ENCODE peak calls at places on chromosomes 5 and 9, in six cellular contexts. One of them, this sample, is unnamed.

GRCh38 chr9:129351642-129352151 is 173.6 kb upstream of the IER5L start:
- DNase-seq in skeletal muscle cell: no peak
- DNase-seq in stimulated activated CD4-positive, alpha-beta T cell treated with anti-CD3 and anti-CD28 coated beads, Interleukin-15, amount 100 ng/mL, for 24 hours: no peak
- DNase-seq in heart right ventricle: no peak
- DNase-seq in progenitor cell of endocrine pancreas: no peak
- DNase-seq in AG08396: no peak
- DNase-seq in this sample: peak

GRCh38 chr5:94884294-94884693 is 265.8 kb downstream of the SLF1 start:
- DNase-seq in skeletal muscle cell: peak
- DNase-seq in stimulated activated CD4-positive, alpha-beta T cell treated with anti-CD3 and anti-CD28 coated beads, Interleukin-15, amount 100 ng/mL, for 24 hours: no peak
- DNase-seq in heart right ventricle: peak
- DNase-seq in progenitor cell of endocrine pancreas: no peak
- DNase-seq in AG08396: no peak
- DNase-seq in this sample: no peak

GRCh38 chr9:113664176-113664875 is 200.8 kb downstream of the RGS3 start:
- DNase-seq in skeletal muscle cell: no peak
- DNase-seq in stimulated activated CD4-positive, alpha-beta T cell treated with anti-CD3 and anti-CD28 coated beads, Interleukin-15, amount 100 ng/mL, for 24 hours: no peak
- DNase-seq in heart right ventricle: no peak
- DNase-seq in progenitor cell of endocrine pancreas: no peak
- DNase-seq in AG08396: no peak
- DNase-seq in this sample: no peak

GRCh38 chr9:135339378-135339973 is 140.1 kb upstream of the PPP1R26 start:
- DNase-seq in skeletal muscle cell: no peak
- DNase-seq in stimulated activated CD4-positive, alpha-beta T cell treated with anti-CD3 and anti-CD28 coated beads, Interleukin-15, amount 100 ng/mL, for 24 hours: no peak
- DNase-seq in heart right ventricle: no peak
- DNase-seq in progenitor cell of endocrine pancreas: no peak
- DNase-seq in AG08396: no peak
- DNase-seq in this sample: no peak

GRCh38 chr5:148474025-148474511 is 90.3 kb downstream of the FBXO38 start:
- DNase-seq in skeletal muscle cell: no peak
- DNase-seq in stimulated activated CD4-positive, alpha-beta T cell treated with anti-CD3 and anti-CD28 coated beads, Interleukin-15, amount 100 ng/mL, for 24 hours: no peak
- DNase-seq in heart right ventricle: peak
- DNase-seq in progenitor cell of endocrine pancreas: no peak
- DNase-seq in AG08396: no peak
- DNase-seq in this sample: no peak

GRCh38 chr5:149406203-149406978 is 27.3 kb upstream of the IL17B start:
- DNase-seq in skeletal muscle cell: peak
- DNase-seq in stimulated activated CD4-positive, alpha-beta T cell treated with anti-CD3 and anti-CD28 coated beads, Interleukin-15, amount 100 ng/mL, for 24 hours: no peak
- DNase-seq in heart right ventricle: peak
- DNase-seq in progenitor cell of endocrine pancreas: no peak
- DNase-seq in AG08396: peak
- DNase-seq in this sample: no peak

GRCh38 chr5:36897616-36898015 is 21.0 kb downstream of the NIPBL start:
- DNase-seq in skeletal muscle cell: no peak
- DNase-seq in stimulated activated CD4-positive, alpha-beta T cell treated with anti-CD3 and anti-CD28 coated beads, Interleukin-15, amount 100 ng/mL, for 24 hours: no peak
- DNase-seq in heart right ventricle: no peak
- DNase-seq in progenitor cell of endocrine pancreas: no peak
- DNase-seq in AG08396: peak
- DNase-seq in this sample: no peak

GRCh38 chr5:161058751-161059150 is 206.7 kb upstream of the ATP10B start:
- DNase-seq in skeletal muscle cell: peak
- DNase-seq in stimulated activated CD4-positive, alpha-beta T cell treated with anti-CD3 and anti-CD28 coated beads, Interleukin-15, amount 100 ng/mL, for 24 hours: no peak
- DNase-seq in heart right ventricle: no peak
- DNase-seq in progenitor cell of endocrine pancreas: no peak
- DNase-seq in AG08396: no peak
- DNase-seq in this sample: no peak

GRCh38 chr9:127930298-127931091 is at the start of gene PIP5KL1:
- DNase-seq in skeletal muscle cell: peak
- DNase-seq in stimulated activated CD4-positive, alpha-beta T cell treated with anti-CD3 and anti-CD28 coated beads, Interleukin-15, amount 100 ng/mL, for 24 hours: peak
- DNase-seq in heart right ventricle: peak
- DNase-seq in progenitor cell of endocrine pancreas: peak
- DNase-seq in AG08396: peak
- DNase-seq in this sample: peak

GRCh38 chr9:134629586-134630392 is 11.8 kb upstream of the COL5A1 start:
- DNase-seq in skeletal muscle cell: no peak
- DNase-seq in stimulated activated CD4-positive, alpha-beta T cell treated with anti-CD3 and anti-CD28 coated beads, Interleukin-15, amount 100 ng/mL, for 24 hours: no peak
- DNase-seq in heart right ventricle: no peak
- DNase-seq in progenitor cell of endocrine pancreas: no peak
- DNase-seq in AG08396: no peak
- DNase-seq in this sample: peak

GRCh38 chr5:111806150-111806549 is 49.2 kb upstream of the NREP start:
- DNase-seq in skeletal muscle cell: no peak
- DNase-seq in stimulated activated CD4-positive, alpha-beta T cell treated with anti-CD3 and anti-CD28 coated beads, Interleukin-15, amount 100 ng/mL, for 24 hours: no peak
- DNase-seq in heart right ventricle: no peak
- DNase-seq in progenitor cell of endocrine pancreas: no peak
- DNase-seq in AG08396: no peak
- DNase-seq in this sample: no peak

GRCh38 chr5:78320461-78320860 is 26.0 kb upstream of the AP3B1 start:
- DNase-seq in skeletal muscle cell: peak
- DNase-seq in stimulated activated CD4-positive, alpha-beta T cell treated with anti-CD3 and anti-CD28 coated beads, Interleukin-15, amount 100 ng/mL, for 24 hours: no peak
- DNase-seq in heart right ventricle: no peak
- DNase-seq in progenitor cell of endocrine pancreas: no peak
- DNase-seq in AG08396: peak
- DNase-seq in this sample: no peak

GRCh38 chr5:133939668-133940067 is 28.8 kb downstream of the C5orf15 start:
- DNase-seq in skeletal muscle cell: no peak
- DNase-seq in stimulated activated CD4-positive, alpha-beta T cell treated with anti-CD3 and anti-CD28 coated beads, Interleukin-15, amount 100 ng/mL, for 24 hours: no peak
- DNase-seq in heart right ventricle: no peak
- DNase-seq in progenitor cell of endocrine pancreas: no peak
- DNase-seq in AG08396: no peak
- DNase-seq in this sample: no peak

GRCh38 chr9:133715295-133715865 is 22.8 kb downstream of the SARDH start:
- DNase-seq in skeletal muscle cell: no peak
- DNase-seq in stimulated activated CD4-positive, alpha-beta T cell treated with anti-CD3 and anti-CD28 coated beads, Interleukin-15, amount 100 ng/mL, for 24 hours: no peak
- DNase-seq in heart right ventricle: no peak
- DNase-seq in progenitor cell of endocrine pancreas: no peak
- DNase-seq in AG08396: no peak
- DNase-seq in this sample: no peak

GRCh38 chr5:124867064-124867707 is 120.7 kb upstream of the ZNF608 start:
- DNase-seq in skeletal muscle cell: peak
- DNase-seq in stimulated activated CD4-positive, alpha-beta T cell treated with anti-CD3 and anti-CD28 coated beads, Interleukin-15, amount 100 ng/mL, for 24 hours: no peak
- DNase-seq in heart right ventricle: no peak
- DNase-seq in progenitor cell of endocrine pancreas: no peak
- DNase-seq in AG08396: peak
- DNase-seq in this sample: no peak

GRCh38 chr9:101449071-101449721 is 13.6 kb upstream of the ALDOB start:
- DNase-seq in skeletal muscle cell: no peak
- DNase-seq in stimulated activated CD4-positive, alpha-beta T cell treated with anti-CD3 and anti-CD28 coated beads, Interleukin-15, amount 100 ng/mL, for 24 hours: peak
- DNase-seq in heart right ventricle: peak
- DNase-seq in progenitor cell of endocrine pancreas: peak
- DNase-seq in AG08396: peak
- DNase-seq in this sample: peak

GRCh38 chr9:137298983-137299521 is 3.0 kb downstream of the NRARP start:
- DNase-seq in skeletal muscle cell: no peak
- DNase-seq in stimulated activated CD4-positive, alpha-beta T cell treated with anti-CD3 and anti-CD28 coated beads, Interleukin-15, amount 100 ng/mL, for 24 hours: no peak
- DNase-seq in heart right ventricle: no peak
- DNase-seq in progenitor cell of endocrine pancreas: no peak
- DNase-seq in AG08396: no peak
- DNase-seq in this sample: peak

GRCh38 chr9:13857521-13857920 is 456.4 kb downstream of the NFIB start:
- DNase-seq in skeletal muscle cell: no peak
- DNase-seq in stimulated activated CD4-positive, alpha-beta T cell treated with anti-CD3 and anti-CD28 coated beads, Interleukin-15, amount 100 ng/mL, for 24 hours: no peak
- DNase-seq in heart right ventricle: no peak
- DNase-seq in progenitor cell of endocrine pancreas: no peak
- DNase-seq in AG08396: peak
- DNase-seq in this sample: no peak

GRCh38 chr5:13516195-13516594 is 428.3 kb downstream of the DNAH5 start:
- DNase-seq in skeletal muscle cell: no peak
- DNase-seq in stimulated activated CD4-positive, alpha-beta T cell treated with anti-CD3 and anti-CD28 coated beads, Interleukin-15, amount 100 ng/mL, for 24 hours: no peak
- DNase-seq in heart right ventricle: no peak
- DNase-seq in progenitor cell of endocrine pancreas: no peak
- DNase-seq in AG08396: no peak
- DNase-seq in this sample: no peak

GRCh38 chr5:88967633-88968585 is 84.9 kb upstream of the MEF2C start:
- DNase-seq in skeletal muscle cell: no peak
- DNase-seq in stimulated activated CD4-positive, alpha-beta T cell treated with anti-CD3 and anti-CD28 coated beads, Interleukin-15, amount 100 ng/mL, for 24 hours: no peak
- DNase-seq in heart right ventricle: no peak
- DNase-seq in progenitor cell of endocrine pancreas: no peak
- DNase-seq in AG08396: no peak
- DNase-seq in this sample: no peak

GRCh38 chr5:178284996-178285395 is 52.4 kb upstream of the PHYKPL start:
- DNase-seq in skeletal muscle cell: no peak
- DNase-seq in stimulated activated CD4-positive, alpha-beta T cell treated with anti-CD3 and anti-CD28 coated beads, Interleukin-15, amount 100 ng/mL, for 24 hours: no peak
- DNase-seq in heart right ventricle: no peak
- DNase-seq in progenitor cell of endocrine pancreas: no peak
- DNase-seq in AG08396: no peak
- DNase-seq in this sample: no peak

GRCh38 chr5:25688156-25688555 is 1043.4 kb upstream of the CDH10 start:
- DNase-seq in skeletal muscle cell: no peak
- DNase-seq in stimulated activated CD4-positive, alpha-beta T cell treated with anti-CD3 and anti-CD28 coated beads, Interleukin-15, amount 100 ng/mL, for 24 hours: no peak
- DNase-seq in heart right ventricle: no peak
- DNase-seq in progenitor cell of endocrine pancreas: no peak
- DNase-seq in AG08396: no peak
- DNase-seq in this sample: no peak

GRCh38 chr5:10590226-10591047 is 26.6 kb downstream of the ANKRD33B start:
- DNase-seq in skeletal muscle cell: no peak
- DNase-seq in stimulated activated CD4-positive, alpha-beta T cell treated with anti-CD3 and anti-CD28 coated beads, Interleukin-15, amount 100 ng/mL, for 24 hours: no peak
- DNase-seq in heart right ventricle: peak
- DNase-seq in progenitor cell of endocrine pancreas: no peak
- DNase-seq in AG08396: no peak
- DNase-seq in this sample: no peak

GRCh38 chr5:56950626-56951130 is 1.2 kb downstream of the MIER3 start:
- DNase-seq in skeletal muscle cell: peak
- DNase-seq in stimulated activated CD4-positive, alpha-beta T cell treated with anti-CD3 and anti-CD28 coated beads, Interleukin-15, amount 100 ng/mL, for 24 hours: peak
- DNase-seq in heart right ventricle: peak
- DNase-seq in progenitor cell of endocrine pancreas: no peak
- DNase-seq in AG08396: peak
- DNase-seq in this sample: no peak

GRCh38 chr5:88719434-88719833 is 163.6 kb downstream of the MEF2C start:
- DNase-seq in skeletal muscle cell: no peak
- DNase-seq in stimulated activated CD4-positive, alpha-beta T cell treated with anti-CD3 and anti-CD28 coated beads, Interleukin-15, amount 100 ng/mL, for 24 hours: no peak
- DNase-seq in heart right ventricle: no peak
- DNase-seq in progenitor cell of endocrine pancreas: no peak
- DNase-seq in AG08396: no peak
- DNase-seq in this sample: no peak

GRCh38 chr5:175478008-175478383 is 364 bp upstream of the SFXN1 start:
- DNase-seq in skeletal muscle cell: no peak
- DNase-seq in stimulated activated CD4-positive, alpha-beta T cell treated with anti-CD3 and anti-CD28 coated beads, Interleukin-15, amount 100 ng/mL, for 24 hours: no peak
- DNase-seq in heart right ventricle: no peak
- DNase-seq in progenitor cell of endocrine pancreas: no peak
- DNase-seq in AG08396: no peak
- DNase-seq in this sample: no peak

GRCh38 chr9:105959491-105959890 is 265.1 kb downstream of the TMEM38B start:
- DNase-seq in skeletal muscle cell: peak
- DNase-seq in stimulated activated CD4-positive, alpha-beta T cell treated with anti-CD3 and anti-CD28 coated beads, Interleukin-15, amount 100 ng/mL, for 24 hours: no peak
- DNase-seq in heart right ventricle: no peak
- DNase-seq in progenitor cell of endocrine pancreas: no peak
- DNase-seq in AG08396: no peak
- DNase-seq in this sample: no peak

GRCh38 chr5:112534067-112534466 is 115.0 kb upstream of the EPB41L4A start:
- DNase-seq in skeletal muscle cell: no peak
- DNase-seq in stimulated activated CD4-positive, alpha-beta T cell treated with anti-CD3 and anti-CD28 coated beads, Interleukin-15, amount 100 ng/mL, for 24 hours: no peak
- DNase-seq in heart right ventricle: no peak
- DNase-seq in progenitor cell of endocrine pancreas: no peak
- DNase-seq in AG08396: no peak
- DNase-seq in this sample: no peak

GRCh38 chr5:180684623-180685161 is 35.3 kb upstream of the FLT4 start:
- DNase-seq in skeletal muscle cell: no peak
- DNase-seq in stimulated activated CD4-positive, alpha-beta T cell treated with anti-CD3 and anti-CD28 coated beads, Interleukin-15, amount 100 ng/mL, for 24 hours: no peak
- DNase-seq in heart right ventricle: no peak
- DNase-seq in progenitor cell of endocrine pancreas: no peak
- DNase-seq in AG08396: no peak
- DNase-seq in this sample: no peak

GRCh38 chr9:16417749-16418148 is 452.7 kb downstream of the BNC2 start:
- DNase-seq in skeletal muscle cell: no peak
- DNase-seq in stimulated activated CD4-positive, alpha-beta T cell treated with anti-CD3 and anti-CD28 coated beads, Interleukin-15, amount 100 ng/mL, for 24 hours: no peak
- DNase-seq in heart right ventricle: no peak
- DNase-seq in progenitor cell of endocrine pancreas: no peak
- DNase-seq in AG08396: no peak
- DNase-seq in this sample: no peak

GRCh38 chr9:107049825-107050184 is 186.8 kb downstream of the ZNF462 start:
- DNase-seq in skeletal muscle cell: no peak
- DNase-seq in stimulated activated CD4-positive, alpha-beta T cell treated with anti-CD3 and anti-CD28 coated beads, Interleukin-15, amount 100 ng/mL, for 24 hours: no peak
- DNase-seq in heart right ventricle: no peak
- DNase-seq in progenitor cell of endocrine pancreas: no peak
- DNase-seq in AG08396: no peak
- DNase-seq in this sample: no peak

This sample was measured in WERI-Rb-1.